ENCODE peak calls at places on chromosomes 2 and 18, in five cellular contexts. E is nucleus accumbens, B is left cardiac atrium, I is bronchial epithelial cell, M is fibroblast of pulmonary artery. Q is an unnamed sample.

GRCh38 chr18:13443546-13443945 is 225.0 kb downstream of the LDLRAD4 start:
- DNase-seq in E (no peak), B (no peak), I (no peak), M (no peak), Q (no peak)

GRCh38 chr18:76412010-76412817 is 82.8 kb downstream of the ZNF516 start:
- DNase-seq in E (no peak), B (no peak), I (no peak), M (no peak), Q (no peak)

GRCh38 chr2:222862068-222862914 is 1.5 kb downstream of the ACSL3 start:
- DNase-seq in E (no peak), B (no peak), I (peak), M (peak), Q (no peak)

GRCh38 chr2:167103028-167103756 is 214.9 kb downstream of the XIRP2 start:
- DNase-seq in E (no peak), B (no peak), I (peak), M (no peak), Q (no peak)

GRCh38 chr2:108145551-108145950 is 94.2 kb upstream of the SULT1C3 start:
- DNase-seq in E (no peak), B (no peak), I (peak), M (no peak), Q (no peak)

GRCh38 chr18:65753520-65753919 is 2.7 kb downstream of the CDH7 start:
- DNase-seq in E (no peak), B (no peak), I (peak), M (peak), Q (peak)

GRCh38 chr18:2902327-2902726 is 55.5 kb downstream of the EMILIN2 start:
- DNase-seq in E (no peak), B (no peak), I (no peak), M (no peak), Q (no peak)

GRCh38 chr2:57894353-57894752 is 152.3 kb upstream of the VRK2 start:
- DNase-seq in E (no peak), B (no peak), I (no peak), M (no peak), Q (no peak)

GRCh38 chr18:21933931-21934765 is 193.6 kb downstream of the MIB1 start:
- DNase-seq in E (no peak), B (no peak), I (no peak), M (no peak), Q (no peak)

GRCh38 chr2:240620859-240621258 is 4.4 kb upstream of the GPR35 start:
- DNase-seq in E (no peak), B (no peak), I (no peak), M (no peak), Q (no peak)

GRCh38 chr18:43031169-43031568 is 84.3 kb downstream of the RIT2 start:
- DNase-seq in E (no peak), B (no peak), I (no peak), M (no peak), Q (no peak)

GRCh38 chr2:88967844-88968243 is 276.4 kb downstream of the RPIA start:
- DNase-seq in E (no peak), B (no peak), I (peak), M (peak), Q (no peak)

GRCh38 chr2:23673830-23674679 is 252.9 kb downstream of the ATAD2B start:
- DNase-seq in E (no peak), B (no peak), I (no peak), M (no peak), Q (no peak)

GRCh38 chr2:231198291-231199173 is at the start of gene ARMC9:
- DNase-seq in E (peak), B (peak), I (peak), M (peak), Q (peak)

GRCh38 chr2:6639870-6640639 is 225.7 kb downstream of the CMPK2 start:
- DNase-seq in E (no peak), B (no peak), I (no peak), M (no peak), Q (no peak)

GRCh38 chr2:189698020-189698887 is 23.8 kb downstream of the ANKAR start:
- DNase-seq in E (no peak), B (no peak), I (peak), M (peak), Q (peak)

GRCh38 chr2:6444529-6444928 is 421.2 kb downstream of the CMPK2 start:
- DNase-seq in E (no peak), B (no peak), I (no peak), M (no peak), Q (no peak)

GRCh38 chr2:162324953-162325352 is 6.5 kb upstream of the IFIH1 start:
- DNase-seq in E (no peak), B (no peak), I (no peak), M (no peak), Q (no peak)

GRCh38 chr18:67216846-67217245 is 299.7 kb downstream of the DSEL start:
- DNase-seq in E (no peak), B (no peak), I (no peak), M (peak), Q (no peak)

GRCh38 chr2:226763320-226763719 is 36.3 kb downstream of the IRS1 start:
- DNase-seq in E (no peak), B (no peak), I (no peak), M (no peak), Q (no peak)

GRCh38 chr2:100903534-100904258 is 83.8 kb downstream of the NPAS2 start:
- DNase-seq in E (no peak), B (no peak), I (peak), M (peak), Q (no peak)

GRCh38 chr2:98911376-98912154 is 24.5 kb downstream of the CRACDL start:
- DNase-seq in E (no peak), B (no peak), I (peak), M (peak), Q (no peak)

GRCh38 chr2:102637358-102637757 is 18.0 kb downstream of the SLC9A2 start:
- DNase-seq in E (no peak), B (no peak), I (peak), M (no peak), Q (no peak)

GRCh38 chr2:191169456-191170300 is 18.9 kb upstream of the STAT4 start:
- DNase-seq in E (no peak), B (no peak), I (peak), M (no peak), Q (no peak)

GRCh38 chr2:199055336-199055735 is 402.4 kb downstream of the SATB2 start:
- DNase-seq in E (no peak), B (no peak), I (no peak), M (no peak), Q (no peak)

GRCh38 chr2:200741468-200742202 is 70.1 kb upstream of the BZW1 start:
- DNase-seq in E (no peak), B (peak), I (no peak), M (no peak), Q (no peak)

GRCh38 chr2:221423212-221423804 is 148.8 kb downstream of the EPHA4 start:
- DNase-seq in E (no peak), B (peak), I (peak), M (peak), Q (no peak)

GRCh38 chr2:200188851-200189250 is 117.6 kb upstream of the SPATS2L start:
- DNase-seq in E (no peak), B (no peak), I (peak), M (no peak), Q (no peak)

GRCh38 chr2:206989306-206989705 is 50.0 kb downstream of the CPO start:
- DNase-seq in E (no peak), B (peak), I (peak), M (no peak), Q (no peak)

GRCh38 chr18:46278481-46279465 is 174.6 kb downstream of the HAUS1 start:
- DNase-seq in E (no peak), B (no peak), I (peak), M (peak), Q (no peak)

GRCh38 chr18:2570772-2571199 is 519 bp downstream of the METTL4 start:
- DNase-seq in E (no peak), B (peak), I (peak), M (peak), Q (peak)

GRCh38 chr2:70388813-70389212 is 86.9 kb upstream of the FAM136A start:
- DNase-seq in E (no peak), B (no peak), I (no peak), M (no peak), Q (no peak)

GRCh38 chr2:195199864-195200263 is 457.2 kb upstream of the SLC39A10 start:
- DNase-seq in E (no peak), B (no peak), I (no peak), M (no peak), Q (no peak)